ENCODE peak calls at places on chromosomes 16 and 17, in six cellular contexts. One of them, this sample, is unnamed.

GRCh38 chr16:8674413-8675022 is at the start of gene ABAT:
- DNase-seq in AML-193: peak; percentile 76
- DNase-seq in iPS DF 6.9: no peak
- DNase-seq in D341Med: peak; percentile 94
- DNase-seq in Caco-2: peak; percentile 88
- DNase-seq in GF-D8: no peak
- DNase-seq in this sample: peak; percentile 84

GRCh38 chr17:1617620-1618174 is 10.9 kb downstream of the SLC43A2 start:
- DNase-seq in AML-193: no peak
- DNase-seq in iPS DF 6.9: no peak
- DNase-seq in D341Med: no peak
- DNase-seq in Caco-2: no peak
- DNase-seq in GF-D8: no peak
- DNase-seq in this sample: no peak

GRCh38 chr17:62101090-62101489 is 36.0 kb upstream of the MED13 start:
- DNase-seq in AML-193: no peak
- DNase-seq in iPS DF 6.9: no peak
- DNase-seq in D341Med: peak; percentile 14
- DNase-seq in Caco-2: no peak
- DNase-seq in GF-D8: no peak
- DNase-seq in this sample: no peak

GRCh38 chr16:11501583-11502138 is 85.1 kb downstream of the LITAF start:
- DNase-seq in AML-193: no peak
- DNase-seq in iPS DF 6.9: no peak
- DNase-seq in D341Med: no peak
- DNase-seq in Caco-2: no peak
- DNase-seq in GF-D8: no peak
- DNase-seq in this sample: no peak

GRCh38 chr16:53045554-53046250 is 7.0 kb downstream of the CHD9NB start:
- DNase-seq in AML-193: no peak
- DNase-seq in iPS DF 6.9: no peak
- DNase-seq in D341Med: no peak
- DNase-seq in Caco-2: no peak
- DNase-seq in GF-D8: no peak
- DNase-seq in this sample: no peak

GRCh38 chr16:86611517-86611840 is 33.1 kb downstream of the FOXL1 start:
- DNase-seq in AML-193: no peak
- DNase-seq in iPS DF 6.9: no peak
- DNase-seq in D341Med: no peak
- DNase-seq in Caco-2: no peak
- DNase-seq in GF-D8: no peak
- DNase-seq in this sample: no peak

GRCh38 chr16:78081341-78081740 is 18.1 kb upstream of the WWOX start:
- DNase-seq in AML-193: no peak
- DNase-seq in iPS DF 6.9: no peak
- DNase-seq in D341Med: no peak
- DNase-seq in Caco-2: no peak
- DNase-seq in GF-D8: no peak
- DNase-seq in this sample: no peak

GRCh38 chr17:27453466-27453865 is 2.8 kb upstream of the KSR1 start:
- DNase-seq in AML-193: no peak
- DNase-seq in iPS DF 6.9: no peak
- DNase-seq in D341Med: no peak
- DNase-seq in Caco-2: no peak
- DNase-seq in GF-D8: no peak
- DNase-seq in this sample: no peak

GRCh38 chr16:57620316-57621231 is 7.9 kb upstream of the ADGRG1 start:
- DNase-seq in AML-193: no peak
- DNase-seq in iPS DF 6.9: no peak
- DNase-seq in D341Med: no peak
- DNase-seq in Caco-2: peak; percentile 86
- DNase-seq in GF-D8: no peak
- DNase-seq in this sample: no peak

GRCh38 chr17:42276359-42276608 is at the start of gene STAT5B:
- DNase-seq in AML-193: peak; percentile 71
- DNase-seq in iPS DF 6.9: no peak
- DNase-seq in D341Med: peak; percentile 99
- DNase-seq in Caco-2: no peak
- DNase-seq in GF-D8: peak; percentile 19
- DNase-seq in this sample: peak; percentile 41

GRCh38 chr16:72101195-72101594 is 7.5 kb downstream of the DHX38 start:
- DNase-seq in AML-193: no peak
- DNase-seq in iPS DF 6.9: no peak
- DNase-seq in D341Med: no peak
- DNase-seq in Caco-2: no peak
- DNase-seq in GF-D8: no peak
- DNase-seq in this sample: no peak

GRCh38 chr17:3796822-3797170 is 4.2 kb downstream of the ITGAE start:
- DNase-seq in AML-193: no peak
- DNase-seq in iPS DF 6.9: no peak
- DNase-seq in D341Med: no peak
- DNase-seq in Caco-2: no peak
- DNase-seq in GF-D8: no peak
- DNase-seq in this sample: no peak

GRCh38 chr16:64287667-64288521 is 834.0 kb downstream of the CDH11 start:
- DNase-seq in AML-193: no peak
- DNase-seq in iPS DF 6.9: no peak
- DNase-seq in D341Med: no peak
- DNase-seq in Caco-2: no peak
- DNase-seq in GF-D8: no peak
- DNase-seq in this sample: no peak

GRCh38 chr17:69606142-69606800 is 191.8 kb downstream of the MAP2K6 start:
- DNase-seq in AML-193: no peak
- DNase-seq in iPS DF 6.9: no peak
- DNase-seq in D341Med: no peak
- DNase-seq in Caco-2: no peak
- DNase-seq in GF-D8: no peak
- DNase-seq in this sample: no peak

GRCh38 chr16:85335584-85336492 is 223.6 kb upstream of the CIBAR2 start:
- DNase-seq in AML-193: no peak
- DNase-seq in iPS DF 6.9: no peak
- DNase-seq in D341Med: no peak
- DNase-seq in Caco-2: no peak
- DNase-seq in GF-D8: no peak
- DNase-seq in this sample: no peak

GRCh38 chr16:4212934-4213296 is 29.0 kb downstream of the SRL start:
- DNase-seq in AML-193: no peak
- DNase-seq in iPS DF 6.9: no peak
- DNase-seq in D341Med: no peak
- DNase-seq in Caco-2: no peak
- DNase-seq in GF-D8: no peak
- DNase-seq in this sample: no peak

GRCh38 chr17:39547713-39548478 is 59.8 kb downstream of the NEUROD2 start:
- DNase-seq in AML-193: peak; percentile 58
- DNase-seq in iPS DF 6.9: no peak
- DNase-seq in D341Med: peak; percentile 87
- DNase-seq in Caco-2: peak; percentile 57
- DNase-seq in GF-D8: no peak
- DNase-seq in this sample: peak; percentile 53

GRCh38 chr17:38761612-38762011 is 9.1 kb downstream of the PSMB3 start:
- DNase-seq in AML-193: peak; percentile 31
- DNase-seq in iPS DF 6.9: no peak
- DNase-seq in D341Med: peak; percentile 79
- DNase-seq in Caco-2: peak; percentile 56
- DNase-seq in GF-D8: no peak
- DNase-seq in this sample: peak; percentile 57

GRCh38 chr17:73493212-73493814 is 150.9 kb downstream of the SDK2 start:
- DNase-seq in AML-193: no peak
- DNase-seq in iPS DF 6.9: no peak
- DNase-seq in D341Med: peak; percentile 54
- DNase-seq in Caco-2: no peak
- DNase-seq in GF-D8: no peak
- DNase-seq in this sample: no peak

GRCh38 chr16:81810894-81811538 is 31.9 kb downstream of the PLCG2 start:
- DNase-seq in AML-193: no peak
- DNase-seq in iPS DF 6.9: no peak
- DNase-seq in D341Med: no peak
- DNase-seq in Caco-2: no peak
- DNase-seq in GF-D8: no peak
- DNase-seq in this sample: no peak

GRCh38 chr17:50175035-50175788 is 9.4 kb downstream of the SGCA start:
- DNase-seq in AML-193: no peak
- DNase-seq in iPS DF 6.9: no peak
- DNase-seq in D341Med: no peak
- DNase-seq in Caco-2: no peak
- DNase-seq in GF-D8: no peak
- DNase-seq in this sample: no peak

GRCh38 chr17:73231363-73231762 is 30.3 kb downstream of the CPSF4L start:
- DNase-seq in AML-193: no peak
- DNase-seq in iPS DF 6.9: no peak
- DNase-seq in D341Med: peak; percentile 54
- DNase-seq in Caco-2: no peak
- DNase-seq in GF-D8: no peak
- DNase-seq in this sample: no peak